ENCODE peak calls at places on chromosomes 5 and 9, in ten cellular contexts. L, M, Z, B, R, O, V, D, F and A are unnamed samples.

GRCh38 chr9:33619666-33620404 is 95.8 kb downstream of the ANKRD18B start:
- DNase-seq in L (peak), M (peak), Z (no peak), B (peak), R (no peak), O (peak), V (no peak), D (no peak), F (peak), A (no peak)

GRCh38 chr9:35605336-35606137 is 475 bp downstream of the TESK1 start:
- DNase-seq in L (no peak), M (peak), Z (no peak), B (peak), R (peak), O (no peak), V (no peak), D (no peak), F (peak), A (peak)

GRCh38 chr9:109887079-109887478 is 107.1 kb downstream of the PALM2AKAP2 start:
- DNase-seq in L (no peak), M (peak), Z (no peak), B (no peak), R (no peak), O (no peak), V (no peak), D (no peak), F (peak), A (no peak)

GRCh38 chr9:105854783-105855709 is 160.7 kb downstream of the TMEM38B start:
- DNase-seq in L (no peak), M (no peak), Z (no peak), B (no peak), R (no peak), O (no peak), V (no peak), D (no peak), F (no peak), A (no peak)

GRCh38 chr5:126398791-126399190 is 24.4 kb upstream of the GRAMD2B start:
- DNase-seq in L (no peak), M (peak), Z (no peak), B (no peak), R (no peak), O (no peak), V (no peak), D (no peak), F (no peak), A (no peak)

GRCh38 chr5:142472306-142472951 is 147.6 kb upstream of the SPRY4 start:
- DNase-seq in L (peak), M (peak), Z (no peak), B (no peak), R (no peak), O (peak), V (no peak), D (no peak), F (peak), A (no peak)

GRCh38 chr9:129111762-129112151 is 542 bp downstream of the PTPA start:
- DNase-seq in L (no peak), M (peak), Z (no peak), B (peak), R (no peak), O (no peak), V (no peak), D (no peak), F (peak), A (no peak)

GRCh38 chr5:79754865-79755555 is 65.4 kb downstream of the CMYA5 start:
- DNase-seq in L (no peak), M (peak), Z (no peak), B (no peak), R (no peak), O (no peak), V (no peak), D (no peak), F (no peak), A (no peak)

GRCh38 chr9:84137968-84138367 is 157.4 kb downstream of the RMI1 start:
- DNase-seq in L (no peak), M (no peak), Z (no peak), B (no peak), R (no peak), O (no peak), V (no peak), D (no peak), F (peak), A (no peak)

GRCh38 chr5:18465833-18466681 is 831.8 kb downstream of the TAF11L14 start:
- DNase-seq in L (no peak), M (peak), Z (peak), B (peak), R (no peak), O (no peak), V (no peak), D (no peak), F (peak), A (peak)

GRCh38 chr5:179375236-179375685 is 30.0 kb upstream of the ADAMTS2 start:
- DNase-seq in L (no peak), M (no peak), Z (no peak), B (no peak), R (no peak), O (no peak), V (no peak), D (peak), F (no peak), A (no peak)

GRCh38 chr9:111516061-111516465 is 8.9 kb upstream of the ZNF483 start:
- DNase-seq in L (no peak), M (peak), Z (no peak), B (no peak), R (no peak), O (no peak), V (no peak), D (no peak), F (peak), A (no peak)

GRCh38 chr9:686381-686813 is 155.1 kb upstream of the DMRT1 start:
- DNase-seq in L (no peak), M (peak), Z (no peak), B (no peak), R (no peak), O (no peak), V (peak), D (no peak), F (peak), A (no peak)

GRCh38 chr9:129610473-129611301 is 10.2 kb downstream of the C9orf50 start:
- DNase-seq in L (no peak), M (peak), Z (peak), B (peak), R (peak), O (no peak), V (peak), D (peak), F (peak), A (peak)

GRCh38 chr5:147403659-147404640 is 105.9 kb downstream of the DPYSL3 start:
- DNase-seq in L (peak), M (peak), Z (no peak), B (peak), R (peak), O (peak), V (peak), D (no peak), F (peak), A (peak)

GRCh38 chr5:4563400-4563799 is 576.7 kb upstream of the ADAMTS16 start:
- DNase-seq in L (no peak), M (peak), Z (no peak), B (peak), R (no peak), O (no peak), V (no peak), D (no peak), F (no peak), A (no peak)

GRCh38 chr5:27406020-27406419 is 367.6 kb upstream of the CDH9 start:
- DNase-seq in L (no peak), M (no peak), Z (no peak), B (no peak), R (no peak), O (no peak), V (no peak), D (no peak), F (no peak), A (no peak)

GRCh38 chr9:70873506-70873905 is 247.9 kb downstream of the TRPM3 start:
- DNase-seq in L (no peak), M (no peak), Z (no peak), B (no peak), R (no peak), O (no peak), V (no peak), D (no peak), F (no peak), A (no peak)

GRCh38 chr9:75132244-75132643 is 43.9 kb downstream of the OSTF1 start:
- DNase-seq in L (no peak), M (no peak), Z (no peak), B (no peak), R (no peak), O (no peak), V (no peak), D (no peak), F (no peak), A (no peak)

GRCh38 chr5:31194458-31194808 is 947 bp downstream of the CDH6 start:
- DNase-seq in L (no peak), M (peak), Z (no peak), B (peak), R (no peak), O (no peak), V (no peak), D (no peak), F (peak), A (no peak)

GRCh38 chr5:107557051-107557658 is 113.6 kb downstream of the EFNA5 start:
- DNase-seq in L (no peak), M (no peak), Z (no peak), B (peak), R (peak), O (peak), V (no peak), D (no peak), F (no peak), A (no peak)

GRCh38 chr9:116383133-116383532 is 229.5 kb downstream of the PAPPA start:
- DNase-seq in L (no peak), M (no peak), Z (no peak), B (no peak), R (no peak), O (no peak), V (no peak), D (no peak), F (no peak), A (no peak)

GRCh38 chr9:35842795-35843194 is 13.8 kb downstream of the TMEM8B start:
- DNase-seq in L (no peak), M (no peak), Z (no peak), B (no peak), R (no peak), O (no peak), V (no peak), D (no peak), F (no peak), A (no peak)

GRCh38 chr9:87714819-87715218 is 11.1 kb upstream of the CTSL start:
- DNase-seq in L (peak), M (peak), Z (no peak), B (no peak), R (no peak), O (no peak), V (no peak), D (no peak), F (peak), A (peak)

GRCh38 chr5:134007581-134008256 is 2.9 kb upstream of the VDAC1 start:
- DNase-seq in L (no peak), M (no peak), Z (no peak), B (no peak), R (peak), O (no peak), V (no peak), D (no peak), F (peak), A (no peak)

GRCh38 chr9:113635586-113635985 is 172.1 kb downstream of the RGS3 start:
- DNase-seq in L (no peak), M (no peak), Z (no peak), B (no peak), R (no peak), O (no peak), V (no peak), D (no peak), F (no peak), A (peak)

GRCh38 chr5:160769264-160769663 is 82.7 kb downstream of the ATP10B start:
- DNase-seq in L (no peak), M (no peak), Z (no peak), B (no peak), R (no peak), O (no peak), V (no peak), D (no peak), F (no peak), A (no peak)

GRCh38 chr5:150734579-150735384 is 24.0 kb downstream of the DCTN4 start:
- DNase-seq in L (no peak), M (no peak), Z (no peak), B (no peak), R (peak), O (no peak), V (peak), D (no peak), F (no peak), A (peak)

GRCh38 chr5:105885266-105885665 is 1785.5 kb downstream of the EFNA5 start:
- DNase-seq in L (no peak), M (no peak), Z (no peak), B (no peak), R (no peak), O (no peak), V (no peak), D (no peak), F (peak), A (no peak)

GRCh38 chr9:135329571-135330306 is 149.8 kb upstream of the PPP1R26 start:
- DNase-seq in L (no peak), M (no peak), Z (no peak), B (peak), R (no peak), O (no peak), V (peak), D (peak), F (no peak), A (peak)

GRCh38 chr5:149636861-149637246 is 55.6 kb downstream of the ARHGEF37 start:
- DNase-seq in L (no peak), M (peak), Z (no peak), B (peak), R (no peak), O (peak), V (peak), D (no peak), F (peak), A (peak)

GRCh38 chr5:111384220-111384619 is 128.1 kb downstream of the STARD4 start:
- DNase-seq in L (no peak), M (peak), Z (no peak), B (peak), R (no peak), O (no peak), V (no peak), D (no peak), F (peak), A (no peak)

GRCh38 chr9:6941527-6941926 is 183.8 kb downstream of the KDM4C start:
- DNase-seq in L (no peak), M (no peak), Z (no peak), B (no peak), R (no peak), O (no peak), V (no peak), D (no peak), F (no peak), A (no peak)

GRCh38 chr5:16806691-16807433 is 129.2 kb downstream of the MYO10 start:
- DNase-seq in L (no peak), M (no peak), Z (no peak), B (no peak), R (no peak), O (no peak), V (no peak), D (no peak), F (no peak), A (no peak)

GRCh38 chr5:172801184-172801671 is 30.2 kb upstream of the DUSP1 start:
- DNase-seq in L (peak), M (peak), Z (no peak), B (no peak), R (no peak), O (no peak), V (peak), D (no peak), F (peak), A (no peak)

GRCh38 chr5:175689147-175689991 is 31.5 kb downstream of the HRH2 start:
- DNase-seq in L (peak), M (peak), Z (no peak), B (no peak), R (peak), O (no peak), V (peak), D (no peak), F (peak), A (peak)

GRCh38 chr5:175687231-175687701 is 29.4 kb downstream of the HRH2 start:
- DNase-seq in L (no peak), M (no peak), Z (peak), B (no peak), R (no peak), O (no peak), V (peak), D (no peak), F (peak), A (no peak)

GRCh38 chr5:175690025-175690424 is 32.2 kb downstream of the HRH2 start:
- DNase-seq in L (no peak), M (no peak), Z (peak), B (no peak), R (no peak), O (no peak), V (no peak), D (no peak), F (no peak), A (no peak)

GRCh38 chr5:175686826-175687225 is 29.0 kb downstream of the HRH2 start:
- DNase-seq in L (no peak), M (no peak), Z (peak), B (no peak), R (no peak), O (no peak), V (no peak), D (no peak), F (no peak), A (no peak)

GRCh38 chr5:175688352-175689146 is 30.7 kb downstream of the HRH2 start:
- DNase-seq in L (no peak), M (no peak), Z (no peak), B (no peak), R (no peak), O (no peak), V (peak), D (no peak), F (no peak), A (no peak)
- TF ChIP-seq CTCF in L (no peak), M (no peak), Z (no peak), B (no peak), R (no peak), O (no peak), V (no peak), D (no peak), F (no peak), A (no peak)

GRCh38 chr5:38783011-38783551 is 62.7 kb upstream of the OSMR start:
- DNase-seq in L (peak), M (peak), Z (no peak), B (no peak), R (no peak), O (no peak), V (no peak), D (no peak), F (peak), A (peak)
- TF ChIP-seq CTCF in L (no peak), M (peak), Z (no peak), B (peak), R (peak), O (no peak), V (peak), D (no peak), F (peak), A (peak)

GRCh38 chr9:136616307-136616635 is 46.4 kb upstream of the EGFL7 start:
- DNase-seq in L (no peak), M (no peak), Z (no peak), B (no peak), R (no peak), O (no peak), V (no peak), D (no peak), F (no peak), A (no peak)

GRCh38 chr9:136615631-136616306 is 46.9 kb upstream of the EGFL7 start:
- DNase-seq in L (no peak), M (no peak), Z (no peak), B (no peak), R (no peak), O (no peak), V (no peak), D (no peak), F (no peak), A (no peak)

GRCh38 chr9:136613824-136614371 is 48.8 kb upstream of the EGFL7 start:
- DNase-seq in L (no peak), M (no peak), Z (no peak), B (no peak), R (no peak), O (no peak), V (no peak), D (no peak), F (no peak), A (no peak)

GRCh38 chr9:136614372-136614922 is 48.3 kb upstream of the EGFL7 start:
- DNase-seq in L (peak), M (peak), Z (no peak), B (no peak), R (no peak), O (no peak), V (no peak), D (no peak), F (peak), A (no peak)

DNA sequence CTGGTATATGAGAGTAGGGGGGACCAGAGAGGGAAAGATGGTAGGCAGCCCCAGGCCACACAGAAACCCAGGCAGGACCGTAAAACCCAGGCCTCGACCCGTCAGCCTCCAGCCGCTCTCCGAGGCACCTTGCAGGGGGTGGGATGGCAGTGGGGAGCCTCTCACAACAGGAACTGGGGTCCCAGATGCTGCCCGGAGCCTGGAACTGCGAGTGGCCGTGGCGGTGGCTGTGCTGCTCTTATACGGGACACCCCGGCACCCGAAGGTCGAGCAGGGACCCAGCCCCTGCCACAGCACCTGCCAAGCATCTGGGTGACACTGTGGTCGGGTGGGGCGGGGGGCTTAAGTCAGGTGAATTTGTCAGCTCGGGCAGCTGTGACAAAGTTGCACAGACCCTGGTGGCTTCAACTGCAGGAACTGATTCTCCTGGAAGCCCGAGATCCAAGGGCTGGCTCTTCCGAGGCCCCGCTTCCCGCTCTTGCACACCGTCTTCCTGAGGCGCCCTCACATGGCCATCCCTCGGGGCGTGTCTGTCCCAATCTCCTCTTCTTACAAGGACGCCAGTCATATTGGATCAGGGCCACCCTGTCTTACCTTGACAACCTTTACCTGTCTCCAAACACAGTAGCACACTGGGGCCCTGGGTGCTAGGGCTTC is 47.6 kb upstream of the EGFL7 start:
- DNase-seq in L (no peak), M (no peak), Z (no peak), B (peak), R (no peak), O (peak), V (no peak), D (no peak), F (no peak), A (no peak)
- TF ChIP-seq CTCF in L (no peak), M (no peak), Z (no peak), B (no peak), R (no peak), O (peak), V (no peak), D (no peak), F (no peak), A (no peak)

GRCh38 chr9:98864257-98865180 is 57.0 kb downstream of the GALNT12 start:
- DNase-seq in L (peak), M (peak), Z (no peak), B (no peak), R (peak), O (no peak), V (no peak), D (no peak), F (peak), A (no peak)

GRCh38 chr9:98859941-98860340 is 52.5 kb downstream of the GALNT12 start:
- DNase-seq in L (no peak), M (no peak), Z (no peak), B (no peak), R (no peak), O (no peak), V (no peak), D (no peak), F (no peak), A (no peak)

GRCh38 chr9:98862936-98863335 is 55.5 kb downstream of the GALNT12 start:
- DNase-seq in L (no peak), M (no peak), Z (no peak), B (no peak), R (no peak), O (no peak), V (no peak), D (no peak), F (no peak), A (no peak)

GRCh38 chr9:98861881-98862501 is 54.5 kb downstream of the GALNT12 start:
- DNase-seq in L (peak), M (peak), Z (no peak), B (no peak), R (peak), O (no peak), V (peak), D (no peak), F (peak), A (peak)

GRCh38 chr9:98860871-98861293 is 53.4 kb downstream of the GALNT12 start:
- DNase-seq in L (peak), M (peak), Z (no peak), B (peak), R (peak), O (no peak), V (peak), D (no peak), F (peak), A (peak)
- TF ChIP-seq CTCF in L (peak), M (peak), Z (no peak), B (peak), R (peak), O (no peak), V (peak), D (peak), F (peak), A (peak)

GRCh38 chr5:101455851-101456250 is 552.8 kb upstream of the ST8SIA4 start:
- DNase-seq in L (no peak), M (no peak), Z (no peak), B (no peak), R (no peak), O (no peak), V (no peak), D (no peak), F (no peak), A (no peak)
- TF ChIP-seq CTCF in L (no peak), M (no peak), Z (no peak), B (no peak), R (no peak), O (no peak), V (no peak), D (no peak), F (no peak), A (no peak)